ENCODE peak calls at places on chromosomes 1 and 21, in seven cellular contexts. K is A549, I is tibial artery, V is left ventricle myocardium inferior, M is cardiac muscle cell, H is lung, N is esophagus squamous epithelium. R is an unnamed sample. For H3K4me1, the result is how much of the 10 kb centered on the place peaks cover.

GRCh38 chr1:85628791-85629531 is 48.4 kb downstream of the CCN1 start:
- DNase-seq in K (peak), I (peak), V (peak), M (no peak), H (peak), N (no peak), R (no peak)

GRCh38 chr1:70504821-70505193 is 93.7 kb downstream of the CTH start:
- DNase-seq in K (no peak), I (no peak), V (no peak), M (peak), H (no peak), N (no peak), R (no peak)

GRCh38 chr1:153705484-153705883 is 22.4 kb upstream of the INTS3 start:
- DNase-seq in K (no peak), I (no peak), V (no peak), M (no peak), H (no peak), N (no peak), R (no peak)

GRCh38 chr21:37339527-37339889 is 27.1 kb upstream of the DYRK1A start:
- DNase-seq in K (no peak), I (no peak), V (no peak), M (no peak), H (no peak), N (no peak), R (no peak)

GRCh38 chr1:14304381-14304865 is 294.1 kb upstream of the KAZN start:
- DNase-seq in K (no peak), I (no peak), V (no peak), M (no peak), H (no peak), N (no peak), R (no peak)

GRCh38 chr1:67753776-67754525 is 69.0 kb downstream of the GADD45A start:
- DNase-seq in K (no peak), I (no peak), V (no peak), M (no peak), H (no peak), N (no peak), R (no peak)

GRCh38 chr1:243291287-243291686 is 35.4 kb downstream of the SDCCAG8 start:
- DNase-seq in K (no peak), I (no peak), V (no peak), M (no peak), H (no peak), N (no peak), R (no peak)

GRCh38 chr21:43362306-43362927 is 64.5 kb downstream of the SIK1 start:
- DNase-seq in K (no peak), I (peak), V (peak), M (no peak), H (no peak), N (peak), R (peak)

GRCh38 chr1:103529746-103530145 is 4.2 kb downstream of the RNPC3 start:
- DNase-seq in K (no peak), I (no peak), V (no peak), M (no peak), H (no peak), N (no peak), R (no peak)

GRCh38 chr1:230849451-230850194 is 18.7 kb downstream of the C1orf198 start:
- DNase-seq in K (peak), I (peak), V (peak), M (peak), H (peak), N (no peak), R (no peak)

DNA sequence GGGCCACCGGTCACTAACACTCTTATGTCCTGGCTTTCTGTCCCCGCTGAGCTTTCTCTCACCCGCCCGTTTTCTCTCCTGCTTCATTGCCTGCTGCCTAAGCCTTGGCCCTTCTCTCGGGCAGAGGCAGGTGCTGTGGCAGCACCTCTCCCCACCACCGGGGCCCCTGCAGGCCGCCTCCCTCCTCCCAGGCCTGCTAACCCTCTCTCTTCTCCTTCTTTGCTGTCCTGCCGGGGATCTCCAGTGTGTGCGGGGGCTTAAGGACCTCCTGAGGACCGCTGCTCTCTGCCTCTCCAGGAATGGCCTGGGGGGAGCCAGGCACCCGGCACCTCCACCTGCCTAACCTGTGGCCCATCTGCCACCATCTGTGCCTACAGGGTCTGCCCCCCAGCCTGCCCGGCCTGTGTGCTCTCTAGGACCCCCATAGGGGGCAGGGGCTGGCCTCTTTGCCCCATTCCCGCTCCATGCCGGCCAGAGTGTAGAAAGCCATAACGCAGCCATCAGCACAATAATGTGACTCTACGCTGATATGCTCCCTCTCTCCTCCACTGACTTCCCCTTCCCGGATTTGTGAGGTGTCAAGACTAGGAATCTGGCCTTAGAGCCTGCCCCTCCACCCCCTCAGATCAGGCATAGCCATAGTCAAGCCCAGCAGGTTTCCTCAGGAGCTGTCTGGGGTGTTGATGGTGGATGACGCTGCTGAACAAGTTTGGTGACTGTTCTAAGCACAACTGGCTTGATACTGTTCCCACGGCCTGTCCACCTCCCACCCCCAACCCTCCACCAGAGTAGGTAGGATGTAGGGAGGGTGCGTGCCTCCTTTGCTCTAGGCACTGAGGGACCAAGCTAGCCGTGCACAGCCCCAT is 6.1 kb upstream of the SFN start:
- DNase-seq in K (no peak), I (no peak), V (no peak), M (no peak), H (no peak), N (no peak), R (no peak)
- H3K4me1 ChIP-seq in K (under half), I (under half), V (under half), M (under half), H (under half), N (half or more), R (under half)

DNA sequence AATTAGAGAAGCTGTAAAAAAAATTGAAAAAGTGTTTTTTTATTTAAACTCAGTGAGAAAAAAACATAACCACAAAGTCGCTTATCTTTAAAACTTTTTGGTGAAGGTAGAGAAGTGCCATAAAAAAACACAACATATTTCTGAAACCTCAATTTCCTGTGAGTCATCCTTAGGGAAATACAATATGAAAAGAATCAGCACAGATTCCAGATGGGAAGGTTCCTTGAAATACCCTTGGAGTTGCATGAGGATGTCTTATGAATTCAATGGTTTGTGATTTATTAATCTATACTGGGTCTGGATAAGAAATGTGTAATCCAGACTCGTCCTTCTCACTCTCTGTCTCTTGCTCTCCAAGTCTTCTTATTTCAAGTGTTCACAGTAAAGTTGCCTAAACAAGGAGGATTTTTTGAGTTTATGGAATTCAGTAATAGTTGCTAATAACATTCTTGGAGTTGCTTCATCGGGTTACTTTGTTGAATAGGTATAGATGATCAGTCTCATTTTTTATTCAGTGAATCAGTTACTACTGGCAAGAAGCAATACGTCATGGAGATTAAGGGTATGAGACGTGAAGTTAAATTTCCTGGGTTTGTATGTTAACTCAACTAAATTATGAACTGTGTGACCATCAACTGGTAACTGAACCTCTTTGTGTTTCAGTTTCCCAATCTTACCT is 191.4 kb downstream of the KCNK2 start:
- DNase-seq in K (no peak), I (no peak), V (no peak), M (no peak), H (no peak), N (no peak), R (no peak)
- H3K4me3 ChIP-seq in K (no peak), I (no peak), V (no peak), M (no peak), H (no peak), N (no peak), R (no peak)

DNA sequence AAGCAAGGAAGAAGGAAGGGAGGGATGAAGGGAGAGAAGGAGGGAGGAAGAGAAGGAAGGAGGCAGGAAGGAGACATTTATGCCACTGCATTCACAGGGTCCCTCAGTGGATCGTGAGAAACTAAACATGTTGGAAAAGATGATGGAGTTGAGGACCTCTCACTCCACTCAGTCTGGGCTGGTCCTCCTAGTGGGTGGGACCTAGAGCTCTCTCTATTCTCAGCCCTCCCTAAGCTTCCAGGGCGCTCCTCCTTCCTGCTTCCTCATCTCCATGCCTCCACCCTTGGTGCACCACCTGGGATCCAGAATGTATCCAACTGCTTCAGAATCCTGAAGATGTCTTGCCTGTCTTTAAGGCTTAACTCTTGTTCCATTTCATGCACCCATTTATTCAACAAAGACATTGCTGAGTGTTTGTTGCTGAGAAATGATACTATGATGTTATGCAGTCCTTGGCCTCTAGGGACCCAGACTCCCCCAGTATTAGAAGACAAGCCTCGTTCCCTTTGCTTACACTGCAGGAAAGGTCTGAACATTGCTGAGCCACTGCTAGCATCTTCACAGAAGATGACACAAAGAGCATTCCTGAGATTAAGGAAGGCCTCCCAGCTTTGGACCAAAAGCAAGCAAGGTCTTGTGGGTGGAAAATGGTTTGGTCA is 88.5 kb downstream of the BEND5 start:
- DNase-seq in K (peak), I (no peak), V (no peak), M (no peak), H (no peak), N (no peak), R (no peak)
- TF ChIP-seq CTCF in K (no peak), I (no peak), V (no peak), M (peak), H (no peak), N (no peak), R (no peak)

GRCh38 chr1:179205284-179205683 is 24.2 kb downstream of the ABL2 start:
- DNase-seq in K (no peak), I (no peak), V (no peak), M (no peak), H (no peak), N (no peak), R (no peak)
- H3K4me1 ChIP-seq in K (under half), I (half or more), V (under half), M (under half), H (under half), N (under half), R (under half)

GRCh38 chr1:45585496-45586075 is 1.7 kb downstream of the NASP start:
- DNase-seq in K (no peak), I (no peak), V (no peak), M (no peak), H (no peak), N (no peak), R (no peak)
- H3K4me3 ChIP-seq in K (peak), I (peak), V (peak), M (peak), H (no peak), N (peak), R (no peak)

DNA sequence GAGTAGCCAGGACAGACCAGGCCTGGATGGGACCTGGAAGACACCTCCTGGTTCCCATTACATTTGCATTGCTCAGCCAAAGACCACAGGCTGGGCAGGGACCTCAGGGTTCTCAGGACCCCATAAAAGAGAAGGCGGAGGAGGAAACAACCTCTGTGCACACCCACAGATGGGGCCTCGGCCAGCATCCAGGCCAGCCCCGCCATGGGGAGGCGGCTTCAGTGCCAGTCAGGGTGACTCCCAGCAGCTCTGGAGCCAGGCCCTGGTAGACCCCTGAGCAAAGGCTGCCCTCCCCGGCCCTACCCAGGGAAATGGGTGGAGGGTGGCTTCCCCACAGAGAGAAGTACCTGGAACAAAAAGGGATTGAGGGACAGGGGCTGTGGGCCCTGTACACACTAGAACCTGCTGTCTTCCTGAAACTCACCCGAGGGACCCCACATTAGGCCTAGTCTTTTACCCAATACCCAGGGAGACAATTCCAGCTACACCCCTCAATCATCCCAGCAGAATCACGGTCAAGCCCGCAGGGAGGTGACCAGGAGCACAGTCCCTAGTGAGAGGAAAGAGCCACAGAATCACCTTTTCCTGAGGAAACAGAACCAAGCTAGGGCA is 64.5 kb downstream of the PSMG1 start:
- DNase-seq in K (no peak), I (no peak), V (no peak), M (no peak), H (no peak), N (no peak), R (no peak)
- TF ChIP-seq CTCF in K (no peak), I (no peak), V (no peak), M (no peak), H (no peak), N (no peak), R (no peak)

GRCh38 chr1:3465935-3466321 is 11.5 kb downstream of the ARHGEF16 start:
- DNase-seq in K (no peak), I (no peak), V (no peak), M (no peak), H (no peak), N (no peak), R (no peak)

GRCh38 chr1:3467096-3468036 is 12.9 kb downstream of the ARHGEF16 start:
- DNase-seq in K (no peak), I (no peak), V (peak), M (no peak), H (no peak), N (no peak), R (no peak)

GRCh38 chr1:3465091-3465934 is 10.8 kb downstream of the ARHGEF16 start:
- DNase-seq in K (no peak), I (no peak), V (peak), M (no peak), H (no peak), N (no peak), R (no peak)

GRCh38 chr1:3464649-3465025 is 10.2 kb downstream of the ARHGEF16 start:
- DNase-seq in K (no peak), I (no peak), V (peak), M (no peak), H (no peak), N (no peak), R (no peak)

DNA sequence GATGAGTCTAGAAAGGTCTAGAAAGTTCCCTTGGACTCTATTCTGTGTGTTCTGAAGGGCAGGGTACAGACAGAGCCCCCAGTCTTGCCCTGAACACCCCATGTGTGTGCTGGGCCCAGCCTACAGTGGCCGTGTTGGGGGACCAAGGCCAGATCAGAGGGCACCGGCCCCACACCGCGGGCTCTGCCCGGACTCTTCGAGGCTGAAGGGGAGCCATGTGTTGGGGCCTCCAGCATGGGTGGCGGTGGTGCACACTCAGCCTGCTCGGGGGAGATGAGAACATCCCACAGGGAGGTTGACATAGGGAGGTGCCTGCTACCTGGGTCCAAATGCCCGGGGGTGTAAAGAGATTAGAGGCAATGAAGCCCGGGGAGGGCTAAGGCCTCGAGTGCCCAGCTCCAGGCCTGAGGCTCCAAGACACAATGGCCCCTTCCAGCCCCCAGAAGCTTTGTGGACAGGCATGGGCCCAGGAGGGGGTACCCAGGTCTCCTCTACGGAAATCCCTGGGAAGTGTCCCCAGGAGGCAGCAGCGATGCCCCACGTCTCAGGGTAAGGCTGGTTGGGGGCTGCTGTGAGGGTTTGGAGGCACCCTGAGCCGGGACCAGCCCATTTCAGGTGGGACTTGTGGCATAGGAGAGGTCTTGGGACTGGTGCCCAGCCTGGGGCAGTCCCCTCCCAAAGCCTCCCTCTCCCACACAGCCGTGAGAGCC is 12.1 kb downstream of the ARHGEF16 start:
- DNase-seq in K (no peak), I (no peak), V (no peak), M (no peak), H (no peak), N (no peak), R (no peak)
- H3K4me1 ChIP-seq in K (under half), I (under half), V (under half), M (under half), H (under half), N (half or more), R (under half)

GRCh38 chr1:54951810-54952226 is 28.6 kb upstream of the TMEM61 start:
- DNase-seq in K (no peak), I (no peak), V (no peak), M (no peak), H (no peak), N (no peak), R (no peak)

GRCh38 chr1:54947540-54947939 is 32.9 kb upstream of the TMEM61 start:
- DNase-seq in K (no peak), I (no peak), V (no peak), M (no peak), H (no peak), N (no peak), R (no peak)

GRCh38 chr1:54952950-54953718 is 27.3 kb upstream of the TMEM61 start:
- DNase-seq in K (peak), I (no peak), V (no peak), M (no peak), H (no peak), N (no peak), R (no peak)

GRCh38 chr1:54950361-54951163 is 29.9 kb upstream of the TMEM61 start:
- DNase-seq in K (peak), I (peak), V (peak), M (peak), H (peak), N (no peak), R (peak)

DNA sequence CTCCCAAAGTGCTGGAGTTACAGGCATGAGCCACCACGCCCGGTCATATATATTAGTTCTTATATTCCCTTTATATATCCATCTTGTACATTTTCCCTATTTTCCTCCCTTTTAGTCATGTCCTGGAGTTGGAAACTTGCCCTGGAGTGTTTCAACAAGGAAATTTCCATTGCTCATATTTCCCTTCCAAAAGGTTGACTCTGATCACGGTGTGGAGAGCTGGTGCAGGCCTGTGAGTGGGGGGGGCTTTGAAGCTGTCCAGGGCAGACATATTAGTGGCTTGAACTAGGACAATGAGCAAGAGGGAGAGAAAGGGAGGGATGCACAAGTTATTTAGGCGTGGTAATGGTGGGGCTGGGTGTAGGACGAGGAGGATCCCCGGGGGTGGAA is 30.5 kb upstream of the TMEM61 start:
- DNase-seq in K (no peak), I (no peak), V (no peak), M (no peak), H (no peak), N (no peak), R (no peak)
- H3K4me3 ChIP-seq in K (no peak), I (no peak), V (peak), M (no peak), H (no peak), N (peak), R (no peak)